ENCODE peak calls at places on chromosomes 3 and 15, in nine cellular contexts. X, U, H, Q, N, M, Y, J and A are unnamed samples.
A peak's percentile ranks its signal among the peaks of the same experiment; 100 is the strongest.

GRCh38 chr3:190252080-190252479 is 70.2 kb downstream of the CLDN1 start:
- DNase-seq in J (no peak), Y (no peak), M (no peak), H (no peak), N (no peak), X (no peak), Q (no peak), U (no peak), A (no peak)

GRCh38 chr3:21665444-21665843 is 85.6 kb downstream of the ZNF385D start:
- DNase-seq in Y (no peak), H (no peak), X (no peak), J (no peak), Q (no peak), M (peak; percentile 10), U (no peak), N (no peak), A (no peak)

GRCh38 chr3:42078686-42079085 is 12.5 kb upstream of the TRAK1 start:
- DNase-seq in H (no peak), M (no peak), J (no peak), U (no peak), Q (no peak), X (no peak), N (no peak), Y (no peak), A (no peak)

GRCh38 chr3:160395297-160395696 is 3.7 kb downstream of the IFT80 start:
- DNase-seq in H (no peak), X (no peak), U (no peak), M (no peak), J (no peak), Q (no peak), N (no peak), Y (no peak), A (no peak)

GRCh38 chr15:51403072-51403878 is 61.8 kb downstream of the GLDN start:
- DNase-seq in N (peak; percentile 19), H (no peak), Q (no peak), M (no peak), U (no peak), X (no peak), Y (no peak), J (no peak), A (no peak)

GRCh38 chr15:31267161-31268107 is 59.2 kb upstream of the KLF13 start:
- DNase-seq in Y (no peak), Q (peak; percentile 8), X (peak; percentile 8), J (peak; percentile 20), H (no peak), U (no peak), M (peak; percentile 3), N (peak; percentile 20), A (no peak)

GRCh38 chr3:184188080-184188479 is 2.1 kb downstream of the ABCF3 start:
- DNase-seq in M (no peak), U (no peak), Y (no peak), Q (no peak), J (no peak), X (no peak), H (no peak), N (no peak), A (no peak)

GRCh38 chr3:67329358-67329757 is 325.1 kb downstream of the SUCLG2 start:
- DNase-seq in Q (no peak), M (no peak), U (no peak), Y (no peak), X (no peak), H (no peak), N (no peak), J (no peak), A (no peak)

GRCh38 chr3:171462224-171462623 is 2.0 kb upstream of the TNIK start:
- DNase-seq in Q (no peak), U (no peak), X (no peak), N (no peak), J (no peak), Y (no peak), M (no peak), H (no peak), A (no peak)

GRCh38 chr3:134601539-134602439 is 49.0 kb downstream of the KY start:
- DNase-seq in X (peak; percentile 78), Y (no peak), N (no peak), H (no peak), Q (no peak), J (no peak), U (no peak), M (peak; percentile 77), A (peak; percentile 58)

GRCh38 chr3:190877925-190878324 is 15.4 kb upstream of the GMNC start:
- DNase-seq in H (no peak), Y (no peak), M (peak; percentile 55), Q (no peak), X (peak; percentile 76), U (no peak), N (no peak), J (no peak), A (no peak)

GRCh38 chr3:42519568-42519962 is 17.1 kb downstream of the VIPR1 start:
- DNase-seq in Q (no peak), M (no peak), X (no peak), U (no peak), J (no peak), Y (no peak), H (no peak), N (no peak), A (no peak)

DNA sequence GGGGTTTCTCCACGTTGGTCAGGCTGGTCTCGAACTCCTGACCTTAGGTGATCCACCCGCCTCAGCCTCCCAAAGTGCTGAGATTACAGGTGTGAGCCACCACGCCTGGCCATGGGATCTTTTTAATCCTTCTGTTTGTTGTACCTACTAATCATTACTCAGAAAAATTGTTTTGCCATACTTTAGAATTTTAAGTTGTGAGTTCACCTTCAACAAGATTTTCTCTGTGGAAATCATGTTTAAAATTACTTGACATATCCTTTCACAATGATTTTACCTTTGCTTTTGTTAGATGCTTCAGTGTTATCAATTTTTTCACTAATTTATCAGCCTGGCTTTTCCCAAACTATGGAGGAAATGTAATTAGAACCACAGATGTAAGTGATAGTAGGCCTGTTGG is 11.6 kb upstream of the MECOM start:
- DNase-seq in M (no peak), Y (no peak), N (no peak), U (no peak), Q (no peak), X (no peak), J (no peak), H (no peak), A (no peak)
- TF ChIP-seq CTCF in M (no peak), Y (no peak), N (no peak), U (no peak), Q (no peak), X (no peak), J (no peak), H (no peak), A (no peak)

GRCh38 chr3:4290272-4290893 is 12.8 kb upstream of the SETMAR start:
- DNase-seq in Y (no peak), X (peak; percentile 76), H (no peak), Q (peak; percentile 35), J (no peak), M (no peak), U (peak; percentile 61), N (peak; percentile 37), A (peak; percentile 41)
- TF ChIP-seq CTCF in Y (peak; percentile 96), X (peak; percentile 94), H (peak; percentile 93), Q (peak; percentile 92), J (no peak), M (peak; percentile 81), U (peak; percentile 76), N (peak; percentile 91), A (peak; percentile 96)

DNA sequence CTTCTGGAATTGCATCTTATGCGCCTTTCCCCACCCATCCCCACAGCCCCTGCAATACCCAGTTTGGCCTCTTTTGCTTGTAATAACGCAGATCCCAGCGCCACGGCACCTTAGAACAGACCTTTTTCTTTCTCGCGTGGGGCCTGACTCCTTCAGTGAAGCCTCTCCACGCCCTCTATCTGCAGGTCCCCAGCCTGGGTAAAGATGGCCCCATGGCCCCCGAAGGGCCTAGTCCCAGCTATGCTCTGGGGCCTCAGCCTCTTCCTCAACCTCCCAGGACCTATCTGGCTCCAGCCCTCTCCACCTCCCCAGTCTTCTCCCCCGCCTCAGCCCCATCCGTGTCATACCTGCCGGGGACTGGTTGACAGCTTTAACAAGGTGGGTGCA is 594 bp downstream of the CRELD1 start:
- DNase-seq in Y (no peak), M (no peak), N (peak; percentile 30), U (no peak), H (no peak), X (no peak), Q (no peak), J (no peak), A (no peak)
- TF ChIP-seq CTCF in Y (no peak), M (no peak), N (no peak), U (no peak), H (no peak), X (peak; percentile 13), Q (peak; percentile 11), J (no peak), A (no peak)

GRCh38 chr15:46277994-46278885 is 643.4 kb downstream of the SQOR start:
- DNase-seq in J (no peak), Y (no peak), U (no peak), Q (no peak), H (no peak), N (no peak), X (no peak), M (no peak), A (no peak)

GRCh38 chr15:46275701-46276100 is 640.9 kb downstream of the SQOR start:
- DNase-seq in M (no peak), Y (no peak), J (no peak), H (no peak), N (no peak), X (no peak), U (no peak), Q (no peak), A (no peak)

GRCh38 chr15:46277451-46277850 is 642.6 kb downstream of the SQOR start:
- DNase-seq in Q (no peak), M (no peak), Y (no peak), U (no peak), J (no peak), N (no peak), X (no peak), H (no peak), A (no peak)

DNA sequence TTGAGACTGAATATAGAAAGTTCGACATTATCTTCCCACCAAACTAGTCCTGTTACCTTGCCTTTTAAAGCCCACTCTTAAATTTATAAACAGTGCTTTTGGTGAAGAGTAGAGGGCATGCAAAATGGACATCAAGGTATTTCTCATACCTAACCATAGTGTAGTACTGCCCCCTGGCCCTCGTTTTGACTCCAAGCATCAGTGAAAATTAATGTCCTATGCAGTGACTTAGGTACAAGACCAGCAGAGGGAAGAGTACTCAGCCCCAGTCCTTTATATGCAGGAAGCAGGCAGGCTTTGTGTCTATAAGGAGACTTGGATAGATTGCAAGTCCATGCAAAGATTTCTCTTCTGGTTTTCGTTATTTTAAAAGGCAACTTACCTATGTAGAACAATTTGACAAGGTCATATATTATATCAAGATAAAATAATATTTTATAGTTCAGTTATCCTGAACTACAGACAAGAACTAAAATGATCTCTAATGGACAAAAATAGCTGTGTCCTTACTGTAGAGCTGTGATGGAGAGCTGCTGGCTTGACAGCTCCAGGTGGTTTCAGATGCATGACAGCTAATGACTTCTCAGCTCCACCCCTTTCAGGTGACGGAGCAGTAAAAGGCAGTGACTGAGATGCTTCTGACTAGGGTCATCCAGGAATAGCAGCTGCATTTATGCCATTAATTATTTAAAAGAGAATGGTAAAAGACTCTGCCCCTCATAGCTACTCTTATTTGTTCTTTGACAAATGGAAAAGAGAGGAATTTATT is 646.1 kb downstream of the SQOR start:
- DNase-seq in Q (no peak), Y (no peak), M (peak; percentile 40), H (no peak), N (no peak), U (no peak), J (no peak), X (no peak), A (no peak)
- TF ChIP-seq CTCF in Q (no peak), Y (peak; percentile 39), M (no peak), H (peak; percentile 16), N (no peak), U (peak; percentile 20), J (no peak), X (no peak), A (no peak)